ENCODE peak calls at places on chromosomes 11 and 22, in four cellular contexts. One of them, this sample, is unnamed.
A peak's percentile ranks its signal among the peaks of the same experiment; 100 is the strongest.

GRCh38 chr11:117597083-117597482 is 199.9 kb downstream of the DSCAML1 start:
- DNase-seq in WTC11: peak; percentile 84
- DNase-seq in GM12878: no peak
- DNase-seq in HepG2: peak; percentile 21
- DNase-seq in this sample: peak; percentile 54

GRCh38 chr11:12455938-12456337 is 78.6 kb downstream of the PARVA start:
- DNase-seq in WTC11: no peak
- DNase-seq in GM12878: no peak
- DNase-seq in HepG2: no peak
- DNase-seq in this sample: no peak

GRCh38 chr11:10778217-10778970 is 27.3 kb downstream of the CTR9 start:
- DNase-seq in WTC11: no peak
- DNase-seq in GM12878: no peak
- DNase-seq in HepG2: no peak
- DNase-seq in this sample: no peak

GRCh38 chr11:29184939-29185890 is 831.6 kb downstream of the KCNA4 start:
- DNase-seq in WTC11: no peak
- DNase-seq in GM12878: no peak
- DNase-seq in HepG2: no peak
- DNase-seq in this sample: no peak

GRCh38 chr11:67272327-67273259 is 6.3 kb downstream of the GRK2 start:
- DNase-seq in WTC11: no peak
- DNase-seq in GM12878: no peak
- DNase-seq in HepG2: no peak
- DNase-seq in this sample: no peak

GRCh38 chr11:94175545-94175944 is 46.9 kb downstream of the PANX1 start:
- DNase-seq in WTC11: no peak
- DNase-seq in GM12878: no peak
- DNase-seq in HepG2: no peak
- DNase-seq in this sample: no peak

GRCh38 chr11:29527391-29527936 is 489.4 kb downstream of the KCNA4 start:
- DNase-seq in WTC11: no peak
- DNase-seq in GM12878: no peak
- DNase-seq in HepG2: peak; percentile 35
- DNase-seq in this sample: no peak

GRCh38 chr22:25419247-25420113 is 145.0 kb upstream of the GRK3 start:
- DNase-seq in WTC11: no peak
- DNase-seq in GM12878: peak; percentile 20
- DNase-seq in HepG2: peak; percentile 37
- DNase-seq in this sample: no peak

GRCh38 chr11:42555197-42555596 is 756.6 kb upstream of the API5 start:
- DNase-seq in WTC11: no peak
- DNase-seq in GM12878: no peak
- DNase-seq in HepG2: no peak
- DNase-seq in this sample: no peak

GRCh38 chr11:117197516-117198456 is 1.4 kb upstream of the TAGLN start:
- DNase-seq in WTC11: peak; percentile 86
- DNase-seq in GM12878: no peak
- DNase-seq in HepG2: no peak
- DNase-seq in this sample: peak; percentile 56

GRCh38 chr11:82942376-82942775 is 40.8 kb downstream of the DDIAS start:
- DNase-seq in WTC11: no peak
- DNase-seq in GM12878: no peak
- DNase-seq in HepG2: no peak
- DNase-seq in this sample: no peak

GRCh38 chr11:32297629-32298028 is 137.7 kb downstream of the WT1 start:
- DNase-seq in WTC11: no peak
- DNase-seq in GM12878: no peak
- DNase-seq in HepG2: no peak
- DNase-seq in this sample: peak; percentile 11

GRCh38 chr22:49039625-49040024 is 788.0 kb downstream of the BRD1 start:
- DNase-seq in WTC11: no peak
- DNase-seq in GM12878: no peak
- DNase-seq in HepG2: peak; percentile 31
- DNase-seq in this sample: no peak

GRCh38 chr11:27839226-27839913 is 139.1 kb upstream of the BDNF start:
- DNase-seq in WTC11: no peak
- DNase-seq in GM12878: no peak
- DNase-seq in HepG2: peak; percentile 5
- DNase-seq in this sample: no peak

GRCh38 chr11:128776434-128777284 is 82.8 kb downstream of the FLI1 start:
- DNase-seq in WTC11: peak; percentile 82
- DNase-seq in GM12878: no peak
- DNase-seq in HepG2: no peak
- DNase-seq in this sample: peak; percentile 56

GRCh38 chr22:43923191-43923590 is 414 bp upstream of the PNPLA3 start:
- DNase-seq in WTC11: no peak
- DNase-seq in GM12878: no peak
- DNase-seq in HepG2: no peak
- DNase-seq in this sample: no peak

GRCh38 chr22:40036591-40037225 is 42.0 kb downstream of the FAM83F start:
- DNase-seq in WTC11: peak; percentile 77
- DNase-seq in GM12878: no peak
- DNase-seq in HepG2: peak; percentile 64
- DNase-seq in this sample: peak; percentile 70

GRCh38 chr11:19121646-19122045 is 4.7 kb downstream of the ZDHHC13 start:
- DNase-seq in WTC11: no peak
- DNase-seq in GM12878: no peak
- DNase-seq in HepG2: no peak
- DNase-seq in this sample: no peak

GRCh38 chr22:19036523-19037273 is 85.5 kb downstream of the DGCR2 start:
- DNase-seq in WTC11: peak; percentile 42
- DNase-seq in GM12878: no peak
- DNase-seq in HepG2: no peak
- DNase-seq in this sample: no peak

GRCh38 chr11:46808804-46809431 is 37.2 kb downstream of the CKAP5 start:
- DNase-seq in WTC11: no peak
- DNase-seq in GM12878: no peak
- DNase-seq in HepG2: peak; percentile 25
- DNase-seq in this sample: peak; percentile 16

GRCh38 chr22:46446799-46447198 is 90.6 kb downstream of the CELSR1 start:
- DNase-seq in WTC11: no peak
- DNase-seq in GM12878: no peak
- DNase-seq in HepG2: no peak
- DNase-seq in this sample: no peak
- TF ChIP-seq ETV6 in WTC11: no peak
- TF ChIP-seq ETV6 in GM12878: no peak
- TF ChIP-seq ETV6 in HepG2: no peak
- TF ChIP-seq ETV6 in this sample: no peak

GRCh38 chr11:2519879-2520735 is 75.3 kb downstream of the KCNQ1 start:
- DNase-seq in WTC11: peak; percentile 5
- DNase-seq in GM12878: no peak
- DNase-seq in HepG2: no peak
- DNase-seq in this sample: no peak
- TF ChIP-seq ETV6 in WTC11: no peak
- TF ChIP-seq ETV6 in GM12878: no peak
- TF ChIP-seq ETV6 in HepG2: no peak
- TF ChIP-seq ETV6 in this sample: no peak

GRCh38 chr22:28014141-28015055 is 95.3 kb upstream of the PITPNB start:
- DNase-seq in WTC11: peak; percentile 1
- DNase-seq in GM12878: no peak
- DNase-seq in HepG2: no peak
- DNase-seq in this sample: no peak
- TF ChIP-seq ETV6 in WTC11: no peak
- TF ChIP-seq ETV6 in GM12878: no peak
- TF ChIP-seq ETV6 in HepG2: no peak
- TF ChIP-seq ETV6 in this sample: no peak

GRCh38 chr11:80282643-80283042 is 841.8 kb upstream of the TENM4 start:
- DNase-seq in WTC11: no peak
- DNase-seq in GM12878: no peak
- DNase-seq in HepG2: no peak
- DNase-seq in this sample: no peak
- TF ChIP-seq ETV6 in WTC11: no peak
- TF ChIP-seq ETV6 in GM12878: no peak
- TF ChIP-seq ETV6 in HepG2: no peak
- TF ChIP-seq ETV6 in this sample: no peak

DNA sequence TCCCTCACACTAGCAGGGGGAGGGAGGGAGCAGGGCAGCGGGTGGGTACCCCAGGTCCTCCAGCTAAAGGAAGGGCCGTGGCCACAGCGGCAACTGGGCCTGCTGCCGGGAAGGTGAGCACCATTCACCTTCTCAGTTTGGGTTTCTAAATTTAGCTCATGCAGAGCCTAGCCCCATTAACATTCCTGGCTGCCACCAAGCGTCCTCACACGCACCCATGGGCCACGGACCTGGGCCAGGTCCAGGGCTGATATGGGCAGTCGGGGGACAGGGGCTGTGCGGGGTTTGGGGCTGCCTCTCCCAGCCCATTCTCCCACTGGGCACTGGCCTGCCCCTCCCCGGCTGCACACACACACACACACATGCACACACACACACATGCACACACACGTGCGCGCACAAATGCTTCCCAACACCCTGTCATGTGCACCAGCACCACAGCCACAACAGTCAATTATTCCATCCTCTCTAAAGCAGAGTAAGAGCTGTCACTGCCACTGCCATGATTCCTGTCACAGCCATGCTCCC is 28.7 kb downstream of the SYT7 start:
- DNase-seq in WTC11: no peak
- DNase-seq in GM12878: no peak
- DNase-seq in HepG2: no peak
- DNase-seq in this sample: no peak
- TF ChIP-seq ETV6 in WTC11: no peak
- TF ChIP-seq ETV6 in GM12878: no peak
- TF ChIP-seq ETV6 in HepG2: no peak
- TF ChIP-seq ETV6 in this sample: no peak

GRCh38 chr11:65314501-65315203 is at the start of gene CDC42EP2:
- DNase-seq in WTC11: peak; percentile 87
- DNase-seq in GM12878: no peak
- DNase-seq in HepG2: peak; percentile 74
- DNase-seq in this sample: peak; percentile 92

GRCh38 chr11:65316311-65316978 is 1.8 kb downstream of the CDC42EP2 start:
- DNase-seq in WTC11: no peak
- DNase-seq in GM12878: no peak
- DNase-seq in HepG2: no peak
- DNase-seq in this sample: peak; percentile 37

GRCh38 chr11:65315866-65316233 is 1.2 kb downstream of the CDC42EP2 start:
- DNase-seq in WTC11: no peak
- DNase-seq in GM12878: no peak
- DNase-seq in HepG2: no peak
- DNase-seq in this sample: no peak

GRCh38 chr11:65315204-65315865 is 669 bp downstream of the CDC42EP2 start:
- DNase-seq in WTC11: peak; percentile 94
- DNase-seq in GM12878: no peak
- DNase-seq in HepG2: peak; percentile 68
- DNase-seq in this sample: peak; percentile 90

DNA sequence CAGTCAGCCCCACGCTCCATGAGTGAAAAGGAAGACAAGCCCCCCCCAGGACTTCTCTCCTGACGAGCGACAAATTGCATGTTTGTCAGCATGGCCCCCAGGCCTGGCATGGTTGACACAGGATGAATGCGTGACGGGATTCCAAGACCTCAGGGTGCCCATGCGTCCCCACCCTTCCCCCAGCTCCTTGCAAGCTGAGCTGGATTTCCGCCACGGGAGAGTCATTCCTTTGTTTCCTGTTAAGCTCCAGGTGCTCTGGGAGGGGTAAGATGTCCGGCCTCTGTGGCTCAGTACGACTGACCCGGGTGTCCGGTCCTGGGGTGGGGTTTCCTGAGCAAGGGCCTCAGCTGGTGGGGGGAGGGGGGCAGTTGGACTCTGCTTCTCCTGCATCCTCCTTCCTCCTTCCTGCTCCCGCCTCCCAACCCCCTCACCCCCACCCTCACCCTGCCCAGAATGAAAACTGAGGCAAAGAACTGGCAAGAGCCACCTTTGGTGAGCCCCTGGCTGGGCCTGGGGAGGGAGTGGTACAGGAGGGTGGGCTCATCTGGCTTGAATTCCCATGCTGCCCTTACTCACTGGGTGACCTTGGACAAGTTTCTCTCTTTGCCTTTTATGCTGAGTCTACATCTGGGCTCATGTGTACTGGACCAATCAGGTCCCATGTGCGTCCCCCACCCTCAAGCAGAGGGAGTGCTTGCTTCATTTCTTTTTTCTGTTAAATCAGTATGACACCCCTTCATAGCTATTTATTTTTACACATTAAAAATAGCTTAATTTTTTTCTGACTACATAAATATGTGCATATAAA is 2.5 kb downstream of the CDC42EP2 start:
- DNase-seq in WTC11: peak; percentile 52
- DNase-seq in GM12878: no peak
- DNase-seq in HepG2: peak; percentile 77
- DNase-seq in this sample: peak; percentile 46
- TF ChIP-seq ETV6 in WTC11: no peak
- TF ChIP-seq ETV6 in GM12878: no peak
- TF ChIP-seq ETV6 in HepG2: no peak
- TF ChIP-seq ETV6 in this sample: no peak

GRCh38 chr11:34021977-34022735 is 29.4 kb upstream of the CAPRIN1 start:
- DNase-seq in WTC11: no peak
- DNase-seq in GM12878: no peak
- DNase-seq in HepG2: no peak
- DNase-seq in this sample: no peak
- TF ChIP-seq ETV6 in WTC11: no peak
- TF ChIP-seq ETV6 in GM12878: no peak
- TF ChIP-seq ETV6 in HepG2: no peak
- TF ChIP-seq ETV6 in this sample: no peak

GRCh38 chr22:20424937-20425587 is 12.6 kb downstream of the SCARF2 start:
- DNase-seq in WTC11: peak; percentile 54
- DNase-seq in GM12878: no peak
- DNase-seq in HepG2: no peak
- DNase-seq in this sample: peak; percentile 73
- TF ChIP-seq ETV6 in WTC11: no peak
- TF ChIP-seq ETV6 in GM12878: no peak
- TF ChIP-seq ETV6 in HepG2: no peak
- TF ChIP-seq ETV6 in this sample: no peak

DNA sequence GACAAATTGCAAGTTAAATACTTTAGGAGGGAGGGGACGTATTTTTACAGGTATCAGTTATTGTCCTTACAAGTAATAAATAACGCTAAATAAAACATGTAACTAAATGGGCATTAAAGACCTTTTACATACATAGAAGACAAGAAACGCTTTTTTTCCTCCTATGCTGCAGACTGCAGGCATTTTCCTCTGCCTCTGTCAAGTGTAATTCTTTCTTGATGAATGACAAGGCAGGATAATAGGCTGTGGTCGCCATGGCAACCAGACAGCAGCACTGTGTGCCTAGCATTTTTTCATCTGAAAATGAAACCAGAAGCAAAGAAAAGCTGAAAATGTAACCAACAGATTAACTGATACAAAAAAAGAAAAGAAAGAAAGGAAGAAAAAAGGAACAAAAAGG is 46.1 kb downstream of the BLID start:
- DNase-seq in WTC11: peak; percentile 46
- DNase-seq in GM12878: no peak
- DNase-seq in HepG2: peak; percentile 7
- DNase-seq in this sample: no peak
- TF ChIP-seq ETV6 in WTC11: no peak
- TF ChIP-seq ETV6 in GM12878: no peak
- TF ChIP-seq ETV6 in HepG2: no peak
- TF ChIP-seq ETV6 in this sample: no peak

GRCh38 chr11:96267001-96267489 is 76.0 kb downstream of the MAML2 start:
- DNase-seq in WTC11: no peak
- DNase-seq in GM12878: no peak
- DNase-seq in HepG2: no peak
- DNase-seq in this sample: no peak
- TF ChIP-seq ETV6 in WTC11: no peak
- TF ChIP-seq ETV6 in GM12878: no peak
- TF ChIP-seq ETV6 in HepG2: no peak
- TF ChIP-seq ETV6 in this sample: no peak

This sample was measured in K562.